ENCODE peak calls at places on chromosomes 5 and 9, in five cellular contexts. O is HCT116, X is GM12878, P is K562, R is HepG2. K is an unnamed sample.

GRCh38 chr5:130222638-130223037 is 318.4 kb downstream of the CHSY3 start:
- DNase-seq in O (no peak), X (no peak), P (no peak), R (no peak), K (no peak)

GRCh38 chr5:35185518-35185917 is 44.8 kb downstream of the PRLR start:
- DNase-seq in O (no peak), X (no peak), P (no peak), R (peak; percentile 73), K (peak; percentile 50)

GRCh38 chr9:98185611-98186171 is 6.7 kb downstream of the CORO2A start:
- DNase-seq in O (no peak), X (no peak), P (no peak), R (no peak), K (no peak)

GRCh38 chr9:79769476-79770275 is 197.9 kb downstream of the TLE4 start:
- DNase-seq in O (no peak), X (no peak), P (peak; percentile 1), R (no peak), K (no peak)

GRCh38 chr5:149803641-149804468 is 73.7 kb downstream of the PPARGC1B start:
- DNase-seq in O (no peak), X (no peak), P (peak; percentile 35), R (no peak), K (no peak)

GRCh38 chr5:178256746-178257145 is 24.1 kb upstream of the PHYKPL start:
- DNase-seq in O (no peak), X (no peak), P (peak; percentile 50), R (no peak), K (no peak)

GRCh38 chr9:6965566-6965965 is 207.8 kb downstream of the KDM4C start:
- DNase-seq in O (no peak), X (no peak), P (no peak), R (no peak), K (no peak)

GRCh38 chr5:72459089-72459661 is 48.0 kb downstream of the ZNF366 start:
- DNase-seq in O (no peak), X (peak; percentile 71), P (no peak), R (no peak), K (no peak)

GRCh38 chr9:69149321-69149807 is 24.7 kb upstream of the TJP2 start:
- DNase-seq in O (no peak), X (no peak), P (no peak), R (no peak), K (peak; percentile 40)

GRCh38 chr9:109536859-109537258 is 38.8 kb upstream of the PTPN3 start:
- DNase-seq in O (no peak), X (no peak), P (no peak), R (no peak), K (no peak)

GRCh38 chr5:139745800-139746690 is 49.6 kb upstream of the PSD2 start:
- DNase-seq in O (peak; percentile 72), X (no peak), P (peak; percentile 91), R (peak; percentile 85), K (peak; percentile 89)

GRCh38 chr9:136268318-136268717 is 22.7 kb upstream of the QSOX2 start:
- DNase-seq in O (no peak), X (no peak), P (peak; percentile 50), R (peak; percentile 23), K (no peak)

GRCh38 chr9:120668399-120668798 is 45.9 kb downstream of the MEGF9 start:
- DNase-seq in O (no peak), X (no peak), P (no peak), R (no peak), K (no peak)

GRCh38 chr9:36250079-36250478 is 8.2 kb downstream of the GNE start:
- DNase-seq in O (no peak), X (no peak), P (no peak), R (no peak), K (no peak)

GRCh38 chr5:123681061-123681460 is 169.1 kb downstream of the CSNK1G3 start:
- DNase-seq in O (no peak), X (no peak), P (no peak), R (no peak), K (no peak)

GRCh38 chr5:51278458-51279049 is 104.7 kb upstream of the ISL1 start:
- DNase-seq in O (no peak), X (no peak), P (no peak), R (no peak), K (no peak)
- TF ChIP-seq JUND in O (no peak), X (no peak), P (no peak), R (no peak), K (no peak)

GRCh38 chr5:36323926-36324781 is 22.5 kb upstream of the RANBP3L start:
- DNase-seq in O (no peak), X (no peak), P (no peak), R (no peak), K (no peak)
- TF ChIP-seq JUND in O (no peak), X (no peak), P (no peak), R (no peak), K (no peak)

DNA sequence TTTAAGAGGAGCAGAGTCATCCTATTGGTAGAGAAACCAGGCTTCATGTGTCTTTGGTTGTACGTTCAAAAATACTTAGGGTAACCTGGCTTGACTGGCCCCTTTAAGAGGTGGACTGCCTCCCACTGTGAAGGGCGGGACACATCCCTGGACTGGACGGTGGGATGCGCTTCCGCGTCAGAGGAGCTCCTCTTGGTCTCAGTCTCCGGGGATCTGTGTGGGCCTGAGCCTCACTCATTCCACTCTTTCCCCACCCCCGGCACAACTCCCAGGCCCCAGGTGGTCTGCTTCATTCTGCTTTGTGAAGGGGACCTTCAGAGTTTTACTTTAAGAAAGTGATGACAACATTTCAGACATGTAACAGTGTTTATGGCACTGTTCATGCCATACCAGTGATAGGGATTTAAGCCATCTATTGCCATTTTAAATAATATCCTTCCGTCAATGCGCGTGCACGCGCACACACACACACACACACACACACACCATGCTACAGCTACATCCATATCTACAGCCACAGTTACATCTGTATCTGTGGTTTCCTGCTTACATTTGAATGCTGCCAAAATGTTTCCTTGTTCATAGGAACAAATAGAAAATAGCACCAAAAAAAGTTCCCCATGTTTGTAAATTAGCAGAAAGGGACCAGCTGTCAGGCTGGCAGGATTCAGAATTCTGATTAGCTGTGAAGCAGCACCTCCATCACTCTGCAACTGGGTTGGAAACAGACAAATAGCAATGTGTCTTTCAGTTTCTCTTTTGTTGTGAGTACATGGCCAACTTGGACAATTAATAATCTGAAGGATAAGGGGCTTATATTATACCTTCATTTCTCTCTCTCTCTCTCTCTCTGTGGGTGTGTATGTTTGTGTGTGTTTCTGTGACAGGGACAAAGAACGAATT is 601.4 kb downstream of the IRX1 start:
- DNase-seq in O (no peak), X (no peak), P (no peak), R (no peak), K (no peak)
- TF ChIP-seq JUND in O (no peak), X (no peak), P (no peak), R (no peak), K (no peak)

GRCh38 chr5:155733935-155734334 is 593.0 kb upstream of the SGCD start:
- DNase-seq in O (no peak), X (no peak), P (no peak), R (no peak), K (no peak)

GRCh38 chr5:155729684-155730059 is 597.3 kb upstream of the SGCD start:
- DNase-seq in O (no peak), X (no peak), P (no peak), R (no peak), K (no peak)

GRCh38 chr5:155738616-155739015 is 588.3 kb upstream of the SGCD start:
- DNase-seq in O (no peak), X (no peak), P (no peak), R (no peak), K (no peak)

GRCh38 chr5:155732587-155733376 is 594.2 kb upstream of the SGCD start:
- DNase-seq in O (no peak), X (no peak), P (no peak), R (no peak), K (no peak)

DNA sequence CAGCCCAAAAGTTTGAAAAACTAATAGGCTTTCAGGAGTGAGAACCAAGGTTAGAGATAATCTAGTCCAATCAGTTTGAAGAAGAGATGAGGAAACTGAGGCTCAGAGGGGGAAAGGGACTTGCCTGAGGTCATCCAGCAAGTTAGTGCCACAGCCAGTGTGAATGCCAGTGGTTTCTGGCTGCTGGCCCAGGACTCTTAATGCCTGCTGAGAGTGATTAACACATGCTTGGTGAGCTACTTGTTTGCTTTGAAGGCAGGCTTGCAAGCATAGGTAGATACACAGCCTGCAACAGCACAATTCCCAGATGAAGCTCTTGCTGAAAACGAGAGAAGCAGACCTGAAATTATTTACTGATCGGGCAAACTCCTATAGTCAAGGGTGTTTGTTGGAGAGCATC is 591.6 kb upstream of the SGCD start:
- DNase-seq in O (no peak), X (no peak), P (no peak), R (no peak), K (no peak)
- TF ChIP-seq JUND in O (no peak), X (no peak), P (no peak), R (no peak), K (no peak)

DNA sequence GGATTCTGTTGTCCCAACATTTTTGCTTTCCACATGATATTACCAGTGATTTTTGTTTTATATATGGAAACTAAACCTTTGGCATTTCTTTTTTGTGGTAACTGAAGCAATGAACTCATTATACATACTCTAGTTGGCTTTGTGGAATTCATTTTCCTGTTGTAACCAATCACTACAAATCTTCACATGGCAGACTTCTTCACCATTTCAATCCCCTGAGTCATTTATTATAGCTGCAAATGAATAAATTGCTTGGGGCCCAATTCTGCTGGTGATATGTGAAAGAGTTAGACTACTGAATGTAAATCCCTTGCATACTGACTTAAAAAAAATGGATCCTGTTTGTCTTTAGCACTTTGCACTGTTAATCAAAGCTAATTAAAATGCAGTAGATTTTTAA is 1709.6 kb upstream of the WWC1 start:
- DNase-seq in O (no peak), X (no peak), P (no peak), R (no peak), K (no peak)
- TF ChIP-seq JUND in O (no peak), X (no peak), P (no peak), R (no peak), K (no peak)

GRCh38 chr9:13717356-13718057 is 438.0 kb upstream of the MPDZ start:
- DNase-seq in O (no peak), X (no peak), P (no peak), R (no peak), K (peak; percentile 7)

GRCh38 chr9:13719981-13720380 is 440.5 kb upstream of the MPDZ start:
- DNase-seq in O (no peak), X (no peak), P (no peak), R (no peak), K (no peak)

GRCh38 chr9:13718539-13718938 is 439.0 kb upstream of the MPDZ start:
- DNase-seq in O (no peak), X (no peak), P (no peak), R (no peak), K (peak; percentile 6)

GRCh38 chr9:13718086-13718485 is 438.6 kb upstream of the MPDZ start:
- DNase-seq in O (no peak), X (no peak), P (no peak), R (no peak), K (peak; percentile 75)

DNA sequence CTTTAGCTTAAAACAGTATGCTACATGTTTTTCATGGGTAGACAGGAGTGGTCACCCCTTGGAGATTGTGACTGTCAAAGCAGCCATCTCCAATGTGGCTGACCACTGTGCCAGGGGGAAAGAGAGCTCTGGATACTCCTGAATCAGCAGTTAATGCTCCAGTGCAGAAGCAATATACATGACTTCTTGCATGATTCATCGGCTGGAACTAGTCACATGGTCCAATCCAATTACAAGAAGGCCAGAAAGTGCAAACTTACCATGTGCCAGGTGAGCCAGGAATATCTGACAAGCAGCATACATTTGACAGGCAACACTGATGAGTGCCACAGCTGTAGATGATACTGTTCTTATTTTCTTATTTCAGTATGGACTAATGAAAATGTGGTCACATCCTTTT is 439.9 kb upstream of the MPDZ start:
- DNase-seq in O (no peak), X (no peak), P (no peak), R (no peak), K (no peak)
- TF ChIP-seq JUND in O (no peak), X (no peak), P (no peak), R (no peak), K (no peak)

GRCh38 chr5:107466233-107466769 is 204.4 kb downstream of the EFNA5 start:
- DNase-seq in O (no peak), X (no peak), P (peak; percentile 39), R (no peak), K (no peak)
- TF ChIP-seq JUND in O (no peak), X (no peak), P (no peak), R (no peak), K (no peak)